ENCODE peak calls at places on chromosomes 3 and 15, in nine cellular contexts. F, D, Z, V, U, B, T, L and Q are unnamed samples.
A peak's percentile ranks its signal among the peaks of the same experiment; 100 is the strongest.

GRCh38 chr15:76340802-76341365 is 4.3 kb downstream of the ISL2 start:
- DNase-seq in V (no peak), D (peak; percentile 66), B (peak; percentile 26), T (no peak), L (no peak), U (no peak), F (peak; percentile 62), Z (peak; percentile 86), Q (no peak)

GRCh38 chr3:71010731-71011455 is 572.6 kb downstream of the FOXP1 start:
- DNase-seq in D (no peak), B (no peak), T (no peak), F (no peak), Z (no peak), V (no peak), U (peak; percentile 31), L (no peak), Q (no peak)

GRCh38 chr3:42491876-42492507 is 10.5 kb upstream of the VIPR1 start:
- DNase-seq in U (no peak), L (no peak), Z (no peak), T (peak; percentile 71), B (no peak), F (no peak), D (no peak), V (peak; percentile 26), Q (peak; percentile 27)

GRCh38 chr15:77851696-77852095 is 219.0 kb upstream of the LINGO1 start:
- DNase-seq in V (no peak), B (no peak), Z (peak; percentile 42), D (no peak), U (no peak), L (peak; percentile 6), F (no peak), T (no peak), Q (peak; percentile 37)

GRCh38 chr15:31378363-31378903 is 51.8 kb downstream of the KLF13 start:
- DNase-seq in U (no peak), F (no peak), Z (no peak), L (no peak), B (no peak), T (no peak), V (no peak), D (no peak), Q (no peak)

GRCh38 chr3:65894679-65895078 is 144.0 kb downstream of the MAGI1 start:
- DNase-seq in Z (no peak), V (no peak), L (no peak), F (no peak), T (no peak), D (no peak), U (peak; percentile 69), B (no peak), Q (no peak)

GRCh38 chr3:12893872-12894271 is 52.5 kb upstream of the RPL32 start:
- DNase-seq in L (no peak), T (no peak), Z (no peak), V (no peak), B (no peak), F (no peak), U (no peak), D (no peak), Q (no peak)

GRCh38 chr3:7504886-7505775 is 644.2 kb downstream of the GRM7 start:
- DNase-seq in F (no peak), U (no peak), Z (no peak), B (no peak), L (peak; percentile 4), D (no peak), T (no peak), V (no peak), Q (no peak)

GRCh38 chr3:173255555-173255954 is 114.5 kb upstream of the SPATA16 start:
- DNase-seq in U (no peak), F (no peak), B (no peak), V (no peak), D (no peak), Z (no peak), L (no peak), T (no peak), Q (no peak)

GRCh38 chr3:32018723-32019564 is 37.4 kb downstream of the ZNF860 start:
- DNase-seq in L (peak; percentile 52), T (no peak), F (no peak), D (no peak), Z (no peak), V (no peak), B (peak; percentile 22), U (peak; percentile 57), Q (no peak)

GRCh38 chr3:53075743-53076140 is 29.9 kb upstream of the SFMBT1 start:
- DNase-seq in L (no peak), V (no peak), B (no peak), Z (peak; percentile 34), U (no peak), D (peak; percentile 33), F (no peak), T (peak; percentile 47), Q (peak; percentile 32)
- TF ChIP-seq POLR2A in L (no peak), V (no peak), B (no peak), Z (no peak), U (no peak), D (no peak), F (no peak), T (no peak), Q (no peak)

GRCh38 chr3:14431928-14432834 is 29.8 kb downstream of the SLC6A6 start:
- DNase-seq in B (peak; percentile 91), D (peak; percentile 98), T (no peak), L (peak; percentile 82), U (peak; percentile 85), F (peak; percentile 93), V (peak; percentile 85), Z (peak; percentile 99), Q (peak; percentile 87)
- TF ChIP-seq POLR2A in B (peak; percentile 20), D (peak; percentile 33), T (no peak), L (no peak), U (no peak), F (no peak), V (no peak), Z (no peak), Q (no peak)

DNA sequence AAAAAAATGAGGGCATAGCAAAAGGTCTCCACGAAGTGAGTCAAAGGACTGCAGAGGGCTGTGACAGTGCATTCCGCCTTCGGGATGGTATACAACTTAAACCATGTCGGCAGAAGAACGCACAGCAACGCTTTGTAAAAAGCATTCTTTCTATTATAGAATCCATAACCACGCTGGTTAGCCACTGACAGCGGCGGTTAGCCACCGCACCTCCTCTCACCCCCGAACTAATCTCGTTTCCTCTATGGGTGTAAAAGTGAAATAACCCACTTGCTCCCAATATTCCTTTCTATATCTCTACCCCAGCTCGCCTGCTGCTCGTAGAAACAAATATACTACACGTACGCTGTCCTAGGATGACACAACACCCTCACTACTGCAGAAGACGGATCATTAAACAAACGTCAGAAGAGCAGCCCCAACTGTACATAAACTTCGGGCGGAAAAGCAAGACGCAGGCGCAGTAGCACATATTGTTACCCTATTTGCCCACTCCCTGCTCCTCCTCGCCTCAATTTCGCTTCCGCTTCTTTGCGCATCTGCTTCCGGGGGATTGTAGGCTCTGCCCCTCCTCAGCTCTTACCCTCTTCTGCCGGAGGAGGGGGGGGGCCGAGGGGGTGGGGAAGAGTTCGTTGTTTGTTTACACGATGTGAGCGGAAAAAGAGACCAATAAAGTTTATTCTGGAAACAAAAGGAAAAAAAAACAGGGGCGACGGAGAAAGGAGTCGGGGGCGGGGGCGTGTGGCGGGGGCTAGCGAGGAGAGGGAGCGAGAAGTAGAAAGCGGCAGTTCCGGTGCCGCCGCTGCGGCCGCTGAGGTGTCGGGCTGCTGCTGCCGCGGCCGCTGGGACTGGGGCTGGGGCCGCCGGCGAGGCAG is at the start of gene PIK3CA:
- DNase-seq in U (peak; percentile 99), V (peak; percentile 96), F (peak; percentile 96), Z (peak; percentile 97), L (peak; percentile 97), D (peak; percentile 98), B (peak; percentile 70), T (peak; percentile 95), Q (peak; percentile 99)
- TF ChIP-seq POLR2A in U (peak; percentile 73), V (no peak), F (peak; percentile 82), Z (peak; percentile 64), L (peak; percentile 49), D (peak; percentile 84), B (peak; percentile 54), T (peak; percentile 40), Q (peak; percentile 43)

GRCh38 chr3:121545049-121545563 is 682 bp downstream of the POLQ start:
- DNase-seq in U (no peak), T (no peak), D (no peak), F (no peak), B (no peak), L (no peak), Z (no peak), V (no peak), Q (no peak)

GRCh38 chr3:121542924-121543323 is 2.9 kb downstream of the POLQ start:
- DNase-seq in U (no peak), B (no peak), Z (no peak), D (no peak), T (no peak), F (no peak), V (no peak), L (no peak), Q (no peak)

GRCh38 chr3:121545564-121546455 is at the start of gene POLQ:
- DNase-seq in T (peak; percentile 96), U (peak; percentile 95), F (peak; percentile 92), V (peak; percentile 92), L (peak; percentile 87), Z (peak; percentile 97), B (peak; percentile 71), D (peak; percentile 96), Q (peak; percentile 92)
- TF ChIP-seq POLR2A in T (no peak), U (peak; percentile 66), F (peak; percentile 26), V (no peak), L (peak; percentile 49), Z (no peak), B (peak; percentile 75), D (no peak), Q (no peak)

GRCh38 chr3:52526151-52526561 is 7.5 kb downstream of the NT5DC2 start:
- DNase-seq in Z (peak; percentile 54), V (no peak), F (no peak), T (peak; percentile 76), B (no peak), U (no peak), D (no peak), L (no peak), Q (peak; percentile 53)

GRCh38 chr3:52524258-52524751 is 9.4 kb downstream of the NT5DC2 start:
- DNase-seq in V (no peak), D (no peak), Z (peak; percentile 55), T (no peak), F (no peak), U (no peak), L (no peak), B (no peak), Q (peak; percentile 48)

GRCh38 chr3:52523386-52524257 is 10.0 kb downstream of the NT5DC2 start:
- DNase-seq in F (no peak), L (no peak), Z (peak; percentile 72), B (no peak), U (no peak), T (no peak), D (no peak), V (no peak), Q (peak; percentile 62)

GRCh38 chr3:52525666-52526065 is 8.0 kb downstream of the NT5DC2 start:
- DNase-seq in D (no peak), V (no peak), Z (peak; percentile 57), U (no peak), B (no peak), T (no peak), F (no peak), L (no peak), Q (peak; percentile 58)

GRCh38 chr3:52524752-52525661 is 8.7 kb downstream of the NT5DC2 start:
- DNase-seq in T (no peak), F (no peak), L (no peak), U (no peak), V (peak; percentile 77), Z (peak; percentile 74), D (no peak), B (no peak), Q (peak; percentile 66)
- TF ChIP-seq POLR2A in T (no peak), F (no peak), L (no peak), U (no peak), V (no peak), Z (no peak), D (no peak), B (no peak), Q (no peak)